ENCODE peak calls at places on chromosomes 12 and 14, in ten cellular contexts. B is germinal center; L is activated CD4-positive, alpha-beta T cell treated with anti-CD3 and anti-CD28 coated beads, Interleukin-2, amount 50 U/mL, for 48 hours; X is RWPE1; I is cerebellar nuclear complex; Y is AG04449; K is NCI-H2227 treated with DMSO at 0.1 percent for 48 hours; P is GM20000; M is stimulated activated CD4-positive, alpha-beta T cell treated with anti-CD3 and anti-CD28 coated beads, Interleukin-2, amount 100 ng/mL, for 4 hours; E is NCI-H1694. O is an unnamed sample.

GRCh38 chr12:95231190-95231589 is 13.6 kb downstream of the VEZT start:
- DNase-seq in B (no peak), P (no peak), L (no peak), I (no peak), Y (no peak), X (peak; percentile 12), E (no peak), M (no peak), K (peak; percentile 31), O (no peak)

GRCh38 chr14:73239463-73240241 is 2.3 kb downstream of the PAPLN start:
- DNase-seq in M (no peak), E (no peak), L (no peak), B (no peak), Y (peak; percentile 10), K (no peak), I (no peak), P (peak; percentile 27), X (no peak), O (no peak)

GRCh38 chr14:30921305-30921704 is 46.9 kb downstream of the COCH start:
- DNase-seq in M (no peak), K (no peak), X (no peak), P (no peak), B (no peak), L (no peak), I (no peak), Y (no peak), E (no peak), O (no peak)

GRCh38 chr14:61930101-61930857 is 168.1 kb downstream of the SNAPC1 start:
- DNase-seq in M (no peak), P (no peak), K (no peak), I (no peak), B (no peak), E (peak; percentile 15), X (no peak), Y (no peak), L (no peak), O (no peak)

GRCh38 chr14:96567289-96567899 is 65.2 kb downstream of the PAPOLA start:
- DNase-seq in X (no peak), K (peak; percentile 28), B (no peak), E (peak; percentile 85), M (no peak), P (no peak), I (no peak), Y (peak; percentile 10), L (no peak), O (no peak)

GRCh38 chr12:122194804-122195203 is 8.7 kb upstream of the B3GNT4 start:
- DNase-seq in X (no peak), M (no peak), E (no peak), K (no peak), P (no peak), I (no peak), L (no peak), B (no peak), Y (no peak), O (no peak)

GRCh38 chr12:14257734-14258467 is 107.6 kb upstream of the ATF7IP start:
- DNase-seq in L (peak; percentile 82), B (peak; percentile 88), E (peak; percentile 95), K (peak; percentile 38), X (peak; percentile 38), M (peak; percentile 50), I (peak; percentile 18), P (peak; percentile 69), Y (peak; percentile 99), O (peak; percentile 88)

GRCh38 chr12:6451348-6452244 is at the start of gene TAPBPL:
- DNase-seq in Y (peak; percentile 24), M (peak; percentile 69), B (peak; percentile 81), P (peak; percentile 73), X (peak; percentile 66), L (peak; percentile 76), K (peak; percentile 69), I (no peak), E (peak; percentile 96), O (peak; percentile 80)

GRCh38 chr14:102977475-102977874 is 55.0 kb downstream of the AMN start:
- DNase-seq in I (no peak), P (no peak), X (no peak), L (no peak), M (no peak), Y (no peak), E (no peak), B (no peak), K (no peak), O (no peak)

GRCh38 chr12:116876151-116876869 is 4.9 kb downstream of the HRK start:
- DNase-seq in L (no peak), Y (no peak), K (no peak), I (no peak), M (no peak), P (no peak), E (peak; percentile 63), B (no peak), X (no peak), O (no peak)

GRCh38 chr12:88235183-88235833 is 93.2 kb downstream of the TMTC3 start:
- DNase-seq in M (no peak), X (no peak), I (no peak), K (no peak), B (no peak), E (no peak), P (no peak), Y (no peak), L (peak; percentile 28), O (peak; percentile 36)

GRCh38 chr12:106078358-106079025 is 60.3 kb downstream of the NUAK1 start:
- DNase-seq in E (no peak), L (no peak), P (no peak), Y (peak; percentile 41), B (no peak), I (peak; percentile 60), X (peak; percentile 34), M (no peak), K (no peak), O (no peak)

GRCh38 chr12:7959278-7960063 is 23.5 kb upstream of the SLC2A3 start:
- DNase-seq in L (peak; percentile 54), K (no peak), Y (no peak), I (no peak), P (peak; percentile 38), M (no peak), B (peak; percentile 30), E (no peak), X (peak; percentile 51), O (peak; percentile 58)

GRCh38 chr14:99173086-99173485 is 98.9 kb downstream of the BCL11B start:
- DNase-seq in M (no peak), E (no peak), Y (no peak), P (no peak), I (no peak), B (no peak), X (no peak), K (no peak), L (no peak), O (no peak)

GRCh38 chr14:106174206-106174605 is 647.8 kb downstream of the TMEM121 start:
- DNase-seq in X (no peak), E (no peak), M (peak; percentile 37), B (no peak), L (peak; percentile 35), Y (no peak), K (no peak), P (no peak), I (no peak), O (peak; percentile 55)

GRCh38 chr12:3557136-3557697 is 66.2 kb downstream of the PRMT8 start:
- DNase-seq in I (no peak), X (no peak), B (no peak), L (no peak), K (no peak), Y (no peak), E (no peak), P (no peak), M (no peak), O (no peak)

GRCh38 chr14:54815531-54815930 is 87.1 kb downstream of the GCH1 start:
- DNase-seq in P (no peak), M (no peak), Y (no peak), L (no peak), X (no peak), B (no peak), E (no peak), K (peak; percentile 57), I (no peak), O (no peak)

GRCh38 chr14:32594766-32595165 is 265.7 kb downstream of the AKAP6 start:
- DNase-seq in M (no peak), K (no peak), I (no peak), B (no peak), L (no peak), E (no peak), Y (peak; percentile 53), P (no peak), X (peak; percentile 26), O (no peak)

GRCh38 chr14:52918486-52918885 is 32.4 kb downstream of the FERMT2 start:
- DNase-seq in Y (no peak), E (no peak), L (no peak), B (peak; percentile 3), I (no peak), X (peak; percentile 32), K (no peak), M (peak; percentile 17), P (peak; percentile 71), O (peak; percentile 32)

GRCh38 chr14:53432378-53432802 is 279.3 kb upstream of the DDHD1 start:
- DNase-seq in I (no peak), L (no peak), K (no peak), P (peak; percentile 60), Y (no peak), M (no peak), X (peak; percentile 57), E (peak; percentile 32), B (peak; percentile 41), O (peak; percentile 15)

GRCh38 chr14:73662439-73663056 is 17.8 kb downstream of the DNAL1 start:
- DNase-seq in E (peak; percentile 39), B (no peak), M (no peak), P (no peak), Y (peak; percentile 65), X (peak; percentile 71), I (no peak), K (no peak), L (no peak), O (no peak)

GRCh38 chr12:104182144-104182543 is 33.4 kb upstream of the TXNRD1 start:
- DNase-seq in I (no peak), M (no peak), K (no peak), E (no peak), X (no peak), Y (peak; percentile 73), B (no peak), L (no peak), P (no peak), O (no peak)

GRCh38 chr12:42284157-42284556 is 41.7 kb downstream of the ZCRB1 start:
- DNase-seq in M (no peak), X (no peak), I (no peak), E (no peak), P (peak; percentile 45), B (no peak), Y (no peak), L (no peak), K (no peak), O (no peak)

GRCh38 chr14:101707285-101707842 is 54.1 kb upstream of the PPP2R5C start:
- DNase-seq in X (peak; percentile 71), M (peak; percentile 57), P (peak; percentile 82), E (peak; percentile 94), K (peak; percentile 78), Y (peak; percentile 36), I (peak; percentile 4), L (peak; percentile 39), B (peak; percentile 76), O (peak; percentile 61)

GRCh38 chr14:88492272-88493089 is 62.3 kb downstream of the PTPN21 start:
- DNase-seq in P (peak; percentile 77), B (peak; percentile 74), X (peak; percentile 74), M (peak; percentile 48), I (no peak), Y (peak; percentile 26), E (peak; percentile 92), L (peak; percentile 52), K (peak; percentile 83), O (peak; percentile 29)

GRCh38 chr14:66174453-66174891 is 311.7 kb upstream of the CCDC196 start:
- DNase-seq in B (no peak), E (no peak), Y (no peak), L (no peak), K (no peak), I (no peak), X (no peak), M (no peak), P (no peak), O (no peak)

GRCh38 chr12:126676426-126676825 is 1590.5 kb upstream of the TMEM132C start:
- DNase-seq in Y (no peak), M (no peak), B (no peak), K (no peak), E (no peak), X (no peak), L (no peak), P (no peak), I (no peak), O (no peak)

GRCh38 chr14:73252491-73253322 is 15.4 kb downstream of the PAPLN start:
- DNase-seq in I (no peak), M (no peak), L (no peak), P (no peak), Y (no peak), B (no peak), K (no peak), X (no peak), E (no peak), O (no peak)

O was measured in T-helper 2 cell treated with Interferon-gamma antibody and Interleukin-4, amounts not matched to agents 5 μg/mL and 100 μg/mL, for 36 hours.